ENCODE peak calls at places on chromosomes 7 and 10, in four cellular contexts. T is A549, K is HepG2, F is K562. A is an unnamed sample.
A peak's percentile ranks its signal among the peaks of the same experiment; 100 is the strongest.

GRCh38 chr7:99784007-99784406 is at the start of gene CYP3A4:
- DNase-seq in K (no peak), F (no peak), T (no peak), A (no peak)

GRCh38 chr7:7427363-7427762 is 108.3 kb downstream of the COL28A1 start:
- DNase-seq in F (no peak), K (no peak), T (no peak), A (no peak)

GRCh38 chr7:69603351-69603750 is 5.1 kb downstream of the AUTS2 start:
- DNase-seq in T (no peak), K (no peak), F (no peak), A (no peak)

GRCh38 chr10:110403593-110403992 is 94.1 kb upstream of the DUSP5 start:
- DNase-seq in F (no peak), K (no peak), T (no peak), A (no peak)

GRCh38 chr10:19719320-19719719 is 96.9 kb upstream of the PLXDC2 start:
- DNase-seq in F (no peak), T (no peak), K (no peak), A (peak; percentile 87)

GRCh38 chr10:62811159-62811875 is 4.8 kb downstream of the EGR2 start:
- DNase-seq in F (no peak), T (no peak), K (no peak), A (no peak)

GRCh38 chr7:128459394-128459878 is 3.8 kb downstream of the HILPDA start:
- DNase-seq in F (peak; percentile 85), K (peak; percentile 53), T (peak; percentile 85), A (peak; percentile 75)

GRCh38 chr10:120580651-120581259 is 123.7 kb downstream of the PLPP4 start:
- DNase-seq in F (no peak), T (peak; percentile 3), K (no peak), A (no peak)

GRCh38 chr7:4164556-4164955 is 517.5 kb upstream of the FOXK1 start:
- DNase-seq in F (no peak), T (peak; percentile 15), K (peak; percentile 21), A (no peak)

GRCh38 chr10:119350529-119351001 is 143.2 kb downstream of the GRK5 start:
- DNase-seq in F (no peak), T (no peak), K (peak; percentile 54), A (peak; percentile 49)

GRCh38 chr10:104122273-104123107 is 519 bp downstream of the SFR1 start:
- DNase-seq in F (peak; percentile 30), T (peak; percentile 31), K (no peak), A (peak; percentile 2)

GRCh38 chr10:21494221-21495001 is 31.1 kb downstream of the SKIDA1 start:
- DNase-seq in T (peak; percentile 66), F (no peak), K (no peak), A (no peak)

GRCh38 chr7:42494722-42495121 is 257.7 kb upstream of the GLI3 start:
- DNase-seq in F (no peak), K (no peak), T (no peak), A (no peak)

GRCh38 chr7:49260501-49260900 is 336.2 kb downstream of the CDC14C start:
- DNase-seq in K (no peak), T (no peak), F (no peak), A (no peak)

GRCh38 chr7:104264281-104264680 is 56.5 kb upstream of the ORC5 start:
- DNase-seq in F (no peak), K (no peak), T (no peak), A (peak; percentile 32)

GRCh38 chr10:133379152-133379800 is at the start of gene PAOX:
- DNase-seq in T (peak; percentile 47), K (no peak), F (peak; percentile 71), A (peak; percentile 46)

GRCh38 chr7:28381466-28381865 is 30.9 kb upstream of the CREB5 start:
- DNase-seq in K (no peak), F (no peak), T (no peak), A (peak; percentile 46)

GRCh38 chr7:112204776-112205347 is 1.3 kb downstream of the DOCK4 start:
- DNase-seq in F (peak; percentile 24), T (no peak), K (no peak), A (no peak)

GRCh38 chr7:132738254-132738653 is 162.0 kb upstream of the PLXNA4 start:
- DNase-seq in K (no peak), T (peak; percentile 40), F (no peak), A (peak; percentile 92)

GRCh38 chr10:70337201-70337651 is 45.2 kb downstream of the LRRC20 start:
- DNase-seq in T (no peak), K (no peak), F (no peak), A (peak; percentile 34)

GRCh38 chr10:22247636-22248035 is 29.8 kb upstream of the EBLN1 start:
- DNase-seq in K (no peak), F (no peak), T (no peak), A (no peak)

GRCh38 chr10:123996302-123996701 is 97.1 kb downstream of the CHST15 start:
- DNase-seq in K (no peak), T (no peak), F (no peak), A (no peak)

GRCh38 chr7:143023047-143023446 is 3.9 kb downstream of the OR9A2 start:
- DNase-seq in F (no peak), T (no peak), K (no peak), A (no peak)

GRCh38 chr7:1665721-1666250 is 4.3 kb upstream of the ELFN1 start:
- DNase-seq in F (peak; percentile 57), K (no peak), T (peak; percentile 48), A (peak; percentile 4)

GRCh38 chr7:37999673-38000072 is 79.2 kb downstream of the EPDR1 start:
- DNase-seq in F (no peak), T (no peak), K (no peak), A (no peak)

GRCh38 chr7:140640060-140640611 is 477 bp downstream of the DENND2A start:
- DNase-seq in K (no peak), F (no peak), T (peak; percentile 33), A (peak; percentile 50)

GRCh38 chr10:89869180-89869579 is 167.8 kb downstream of the KIF20B start:
- DNase-seq in T (no peak), K (no peak), F (no peak), A (no peak)

GRCh38 chr10:11097686-11098085 is 80.0 kb downstream of the CELF2 start:
- DNase-seq in T (no peak), K (no peak), F (no peak), A (no peak)

GRCh38 chr10:95756796-95757657 is 1.1 kb downstream of the ENTPD1 start:
- DNase-seq in T (no peak), K (no peak), F (no peak), A (no peak)

DNA sequence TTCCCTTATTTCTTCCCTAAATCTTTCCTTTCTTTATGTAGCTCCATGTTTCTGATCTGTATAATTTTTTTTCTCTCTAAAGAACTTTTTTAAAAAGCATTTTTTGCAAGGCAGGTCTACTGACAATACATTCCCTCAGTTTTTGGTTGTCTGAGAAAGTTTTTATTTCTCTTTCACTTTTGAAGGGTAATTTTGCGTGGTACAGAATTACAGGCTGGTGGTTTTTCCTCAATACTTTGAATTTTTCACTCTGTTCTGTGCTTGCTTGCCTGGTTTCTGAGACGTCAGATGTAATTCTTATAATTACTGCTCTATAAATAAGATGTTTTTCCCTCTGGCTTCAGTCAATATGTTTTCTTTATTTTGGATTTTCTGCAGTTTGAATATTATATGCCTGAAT is 205.4 kb upstream of the VSTM2A start:
- DNase-seq in F (no peak), K (no peak), T (no peak), A (no peak)
- TF ChIP-seq MAZ in F (no peak), K (no peak), T (no peak), A (no peak)

GRCh38 chr10:72087392-72087968 is 871 bp downstream of the SPOCK2 start:
- DNase-seq in F (no peak), T (no peak), K (no peak), A (no peak)

GRCh38 chr10:72088879-72089585 is 681 bp upstream of the SPOCK2 start:
- DNase-seq in T (no peak), K (peak; percentile 42), F (no peak), A (no peak)

GRCh38 chr10:72089618-72090017 is 1.3 kb upstream of the SPOCK2 start:
- DNase-seq in F (no peak), T (no peak), K (no peak), A (no peak)

GRCh38 chr10:72086466-72087391 is 1.6 kb downstream of the SPOCK2 start:
- DNase-seq in K (peak; percentile 27), T (no peak), F (no peak), A (peak; percentile 19)

DNA sequence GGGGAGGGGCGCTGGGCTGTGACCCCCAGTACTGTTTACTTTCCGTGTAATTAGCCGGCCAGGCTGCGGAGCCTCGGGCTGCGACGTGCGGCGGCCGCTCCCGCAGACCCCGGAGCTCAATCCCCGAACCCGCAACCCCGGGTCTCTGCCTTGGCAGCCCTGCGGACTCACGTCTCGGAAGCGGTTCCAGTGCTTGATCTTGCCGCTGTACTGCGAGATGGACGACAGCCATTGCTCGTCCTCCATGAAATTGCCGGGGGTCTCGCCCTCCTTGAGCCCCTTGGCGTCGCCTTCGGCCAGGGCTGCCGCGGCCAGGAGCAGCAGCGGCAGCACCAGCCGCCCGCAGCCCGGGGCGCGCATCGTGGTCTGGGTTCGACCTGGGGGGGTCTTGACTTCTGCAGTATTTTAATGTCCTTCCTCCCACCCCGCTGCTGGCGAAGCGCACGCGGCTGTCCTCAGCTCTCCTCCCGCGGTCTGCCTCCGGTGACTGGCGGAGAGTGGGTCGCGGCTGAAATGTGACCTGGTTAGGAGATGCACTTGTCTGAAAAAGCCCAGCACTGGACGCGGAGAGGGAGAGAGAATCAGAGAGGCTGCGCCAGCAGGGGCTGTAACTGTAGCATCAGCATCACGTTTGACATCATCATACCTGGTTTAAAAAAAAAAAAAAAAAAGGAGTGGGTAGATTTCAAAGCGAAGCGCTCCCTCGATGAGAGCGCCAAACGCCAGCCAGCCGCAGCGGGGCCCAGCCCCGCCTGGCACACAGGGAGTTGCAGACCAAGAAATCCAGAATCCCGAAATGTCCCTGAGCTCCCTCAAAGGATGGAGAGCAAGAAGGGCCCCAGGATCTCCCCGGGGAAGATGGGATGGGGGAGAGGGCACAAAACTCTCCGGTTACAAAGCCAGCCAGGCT is at the start of gene SPOCK2:
- DNase-seq in T (no peak), F (no peak), K (no peak), A (no peak)
- TF ChIP-seq MAZ in T (no peak), F (no peak), K (no peak), A (no peak)

DNA sequence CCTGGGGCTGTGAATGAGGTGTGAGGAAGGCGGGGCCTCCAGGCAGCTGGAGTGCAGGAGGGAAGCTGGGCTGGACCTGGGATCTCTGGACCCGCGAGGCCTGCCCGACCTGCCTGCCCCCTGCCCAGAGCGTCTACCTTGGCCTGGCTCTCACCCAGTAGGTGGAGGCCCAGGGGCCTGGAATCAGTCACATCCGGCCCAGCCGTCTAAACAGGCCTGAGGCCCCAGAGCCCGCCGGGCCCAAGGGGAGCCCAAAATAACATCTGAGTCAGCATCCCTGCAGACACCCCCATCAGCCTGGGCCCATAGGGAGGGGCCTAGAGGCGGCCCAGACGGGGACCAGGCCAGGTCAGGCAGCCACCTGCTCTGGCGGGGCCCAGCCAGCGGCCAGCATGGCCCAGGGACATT is 15.1 kb upstream of the ELN start:
- DNase-seq in F (peak; percentile 30), K (no peak), T (no peak), A (peak; percentile 29)
- TF ChIP-seq MAZ in F (no peak), K (no peak), T (no peak), A (no peak)

DNA sequence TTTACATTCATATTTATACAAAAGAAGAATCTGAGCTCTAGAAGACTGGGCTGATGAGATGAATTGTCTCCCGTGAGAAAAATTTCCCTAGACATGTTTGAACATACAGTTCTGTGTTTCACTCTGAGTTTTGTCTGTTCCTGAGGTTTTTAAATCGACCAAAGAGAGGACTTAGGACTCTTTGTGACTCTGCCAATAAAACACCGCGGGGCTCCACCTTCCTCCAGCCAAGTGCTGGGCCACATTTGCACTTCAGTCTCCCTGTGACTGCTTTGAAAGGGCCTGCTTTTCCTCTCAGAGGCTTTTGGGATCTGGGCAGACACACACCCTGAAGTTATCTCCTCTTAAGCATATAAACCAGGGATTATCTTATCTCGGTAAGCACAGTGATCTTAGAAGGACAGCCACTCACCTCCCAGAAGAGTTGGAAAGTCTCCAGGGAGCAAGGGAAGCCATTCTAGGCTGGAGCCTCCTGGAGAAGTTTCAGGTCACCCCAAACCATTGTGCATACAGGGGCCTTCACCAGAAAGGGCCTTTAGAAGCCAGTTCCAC is 101.1 kb upstream of the JCAD start:
- DNase-seq in F (peak; percentile 76), T (no peak), K (no peak), A (no peak)
- TF ChIP-seq MAZ in F (no peak), T (no peak), K (no peak), A (no peak)